ENCODE peak calls at places on chromosomes 16 and 17, in nine cellular contexts. Q is stimulated activated CD4-positive, alpha-beta T cell treated with anti-CD3 and anti-CD28 coated beads, Interleukin-15, amount 100 ng/mL, for 1 hour; V is WTC11; J is GM12878; L is dorsolateral prefrontal cortex; Z is lung; R is hypothalamus; A is cerebellum; D is AG10803. M is an unnamed sample.
A peak's percentile ranks its signal among the peaks of the same experiment; 100 is the strongest.

GRCh38 chr17:59840329-59840907 is 52.3 kb downstream of the TUBD1 start:
- DNase-seq in Q (no peak), V (peak; percentile 45), J (no peak), L (no peak), Z (no peak), R (no peak), A (no peak), D (peak; percentile 56), M (no peak)

GRCh38 chr16:72099377-72099818 is 5.8 kb downstream of the DHX38 start:
- DNase-seq in Q (no peak), V (peak; percentile 66), J (peak; percentile 13), L (no peak), Z (peak; percentile 37), R (peak; percentile 43), A (peak; percentile 26), D (peak; percentile 38), M (no peak)

GRCh38 chr17:44309472-44309871 is 1.1 kb downstream of the RUNDC3A start:
- DNase-seq in Q (no peak), V (no peak), J (no peak), L (no peak), Z (no peak), R (no peak), A (no peak), D (no peak), M (no peak)

GRCh38 chr17:49229076-49229804 is 1.3 kb downstream of the PHOSPHO1 start:
- DNase-seq in Q (no peak), V (no peak), J (no peak), L (no peak), Z (no peak), R (no peak), A (no peak), D (no peak), M (no peak)

GRCh38 chr16:2706611-2707311 is 13.3 kb downstream of the PRSS27 start:
- DNase-seq in Q (no peak), V (no peak), J (no peak), L (no peak), Z (no peak), R (no peak), A (no peak), D (no peak), M (no peak)

GRCh38 chr17:624341-624860 is 90.2 kb downstream of the VPS53 start:
- DNase-seq in Q (no peak), V (no peak), J (no peak), L (peak; percentile 35), Z (no peak), R (no peak), A (peak; percentile 42), D (no peak), M (no peak)

GRCh38 chr17:34173221-34173620 is 81.9 kb upstream of the CCL2 start:
- DNase-seq in Q (no peak), V (no peak), J (no peak), L (no peak), Z (no peak), R (no peak), A (no peak), D (peak; percentile 52), M (no peak)

GRCh38 chr17:49575524-49576120 is at the start of gene NXPH3:
- DNase-seq in Q (peak; percentile 33), V (peak; percentile 87), J (no peak), L (peak; percentile 84), Z (peak; percentile 60), R (no peak), A (peak; percentile 82), D (peak; percentile 49), M (no peak)

GRCh38 chr16:50677351-50677750 is 3.8 kb downstream of the SNX20 start:
- DNase-seq in Q (no peak), V (peak; percentile 40), J (no peak), L (no peak), Z (no peak), R (no peak), A (no peak), D (no peak), M (no peak)

M was measured in amygdala.